ENCODE peak calls at places on chromosomes 4 and X, in six cellular contexts. V is A549, H is HepG2, D is GM12878, X is K562, A is endothelial cell of umbilical vein. P is an unnamed sample.

GRCh38 chr4:38078590-38079381 is 118.6 kb downstream of the PTTG2 start:
- DNase-seq in V (no peak), H (peak; percentile 65), D (no peak), X (no peak), A (peak; percentile 81), P (peak; percentile 69)

GRCh38 chr4:120724656-120725055 is 197.9 kb downstream of the PRDM5 start:
- DNase-seq in V (no peak), H (no peak), D (no peak), X (no peak), A (no peak), P (no peak)

GRCh38 chr4:44221407-44221806 is 227.2 kb downstream of the KCTD8 start:
- DNase-seq in V (no peak), H (no peak), D (no peak), X (no peak), A (no peak), P (no peak)

GRCh38 chrX:24034485-24034884 is 7.5 kb upstream of the KLHL15 start:
- DNase-seq in V (no peak), H (no peak), D (no peak), X (no peak), A (no peak), P (no peak)

GRCh38 chrX:153459976-153460375 is 10.4 kb downstream of the HAUS7 start:
- DNase-seq in V (no peak), H (peak; percentile 23), D (no peak), X (no peak), A (peak; percentile 71), P (no peak)

GRCh38 chr4:185713731-185714130 is 98.3 kb downstream of the SORBS2 start:
- DNase-seq in V (no peak), H (peak; percentile 88), D (no peak), X (no peak), A (no peak), P (no peak)

GRCh38 chrX:26822448-26822847 is 606.5 kb downstream of the MAGEB5 start:
- DNase-seq in V (no peak), H (no peak), D (no peak), X (no peak), A (no peak), P (no peak)

GRCh38 chrX:38312436-38312835 is 14.9 kb downstream of the RPGR start:
- DNase-seq in V (no peak), H (no peak), D (no peak), X (no peak), A (peak; percentile 65), P (peak; percentile 75)

GRCh38 chrX:134551365-134552095 is 91.6 kb downstream of the HPRT1 start:
- DNase-seq in V (no peak), H (no peak), D (no peak), X (no peak), A (peak; percentile 42), P (peak; percentile 34)

GRCh38 chr4:25531272-25531671 is 124.4 kb upstream of the SLC34A2 start:
- DNase-seq in V (no peak), H (no peak), D (no peak), X (no peak), A (no peak), P (no peak)

DNA sequence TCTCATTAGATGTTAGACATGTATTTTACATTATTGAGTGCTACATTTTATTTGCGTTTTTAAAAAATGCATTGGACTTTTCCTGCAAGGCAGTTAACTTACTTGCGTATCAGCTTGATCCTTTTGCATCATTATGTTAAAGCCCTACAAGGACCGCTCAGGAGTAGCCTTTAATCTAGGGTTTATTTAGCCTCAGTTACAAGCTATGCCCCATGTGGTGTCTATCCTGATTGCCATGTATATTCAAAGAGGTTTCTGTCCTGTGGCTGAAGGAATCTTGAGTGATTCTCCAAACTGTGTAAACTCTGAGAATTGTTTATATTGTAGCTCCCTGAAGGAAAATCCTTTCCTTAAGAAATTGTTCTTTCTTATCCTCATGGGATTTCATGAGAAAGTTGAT is 821.8 kb upstream of the AGA start:
- DNase-seq in V (no peak), H (no peak), D (no peak), X (no peak), A (no peak), P (no peak)
- TF ChIP-seq MYC in V (no peak), H (no peak), D (no peak), X (no peak), A (no peak), P (no peak)

GRCh38 chr4:7910721-7911015 is 29.0 kb downstream of the AFAP1 start:
- DNase-seq in V (no peak), H (no peak), D (no peak), X (no peak), A (no peak), P (no peak)

GRCh38 chr4:7911044-7911578 is 28.6 kb downstream of the AFAP1 start:
- DNase-seq in V (no peak), H (no peak), D (no peak), X (no peak), A (no peak), P (no peak)

GRCh38 chr4:7909463-7909862 is 30.2 kb downstream of the AFAP1 start:
- DNase-seq in V (no peak), H (peak; percentile 69), D (no peak), X (no peak), A (no peak), P (no peak)

GRCh38 chr4:7908668-7909067 is 31.0 kb downstream of the AFAP1 start:
- DNase-seq in V (no peak), H (no peak), D (no peak), X (no peak), A (no peak), P (no peak)

GRCh38 chr4:7909966-7910720 is 29.5 kb downstream of the AFAP1 start:
- DNase-seq in V (no peak), H (no peak), D (no peak), X (no peak), A (no peak), P (no peak)
- TF ChIP-seq MYC in V (no peak), H (no peak), D (no peak), X (no peak), A (no peak), P (no peak)

GRCh38 chr4:153318696-153319320 is 25.7 kb upstream of the MND1 start:
- DNase-seq in V (peak; percentile 40), H (peak; percentile 40), D (no peak), X (peak; percentile 22), A (peak; percentile 62), P (peak; percentile 57)
- TF ChIP-seq MYC in V (no peak), H (no peak), D (no peak), X (no peak), A (no peak), P (no peak)

DNA sequence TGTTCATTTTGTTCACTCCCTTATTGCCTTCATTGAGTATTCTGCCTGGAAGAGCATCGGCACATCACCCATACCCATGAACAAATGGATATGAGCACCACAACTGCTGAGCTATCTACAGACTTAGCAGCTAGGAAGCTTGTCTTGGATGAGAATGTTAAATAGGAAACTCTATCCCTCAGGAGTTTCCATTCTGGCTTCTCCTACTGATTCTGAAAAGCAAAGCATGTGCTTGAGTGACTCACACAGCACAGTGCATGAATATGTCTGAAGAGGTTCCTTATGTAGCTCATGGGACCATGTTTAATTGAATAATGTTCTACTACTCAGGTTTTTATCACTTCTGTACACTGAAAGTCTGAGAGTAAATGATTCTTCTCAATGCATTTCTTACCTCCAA is 57.3 kb upstream of the MXRA5 start:
- DNase-seq in V (no peak), H (no peak), D (no peak), X (no peak), A (no peak), P (no peak)
- TF ChIP-seq MYC in V (no peak), H (no peak), D (no peak), X (no peak), A (no peak), P (no peak)

GRCh38 chr4:36823199-36823967 is 421.2 kb upstream of the NWD2 start:
- DNase-seq in V (no peak), H (no peak), D (peak; percentile 11), X (no peak), A (no peak), P (no peak)

GRCh38 chr4:36824682-36825081 is 419.9 kb upstream of the NWD2 start:
- DNase-seq in V (no peak), H (no peak), D (no peak), X (peak; percentile 8), A (no peak), P (peak; percentile 12)
- TF ChIP-seq MYC in V (no peak), H (no peak), D (no peak), X (no peak), A (no peak), P (no peak)

GRCh38 chr4:24472514-24473308 is 111.6 kb downstream of the DHX15 start:
- DNase-seq in V (peak; percentile 71), H (peak; percentile 50), D (no peak), X (peak; percentile 79), A (peak; percentile 63), P (peak; percentile 54)

GRCh38 chr4:24475756-24476155 is 108.6 kb downstream of the DHX15 start:
- DNase-seq in V (no peak), H (no peak), D (no peak), X (no peak), A (no peak), P (no peak)

GRCh38 chr4:24471623-24472510 is 112.5 kb downstream of the DHX15 start:
- DNase-seq in V (no peak), H (no peak), D (no peak), X (no peak), A (no peak), P (no peak)

GRCh38 chr4:24470681-24471622 is 113.4 kb downstream of the DHX15 start:
- DNase-seq in V (no peak), H (no peak), D (no peak), X (no peak), A (peak; percentile 52), P (peak; percentile 23)

GRCh38 chr4:24473309-24473721 is 111.0 kb downstream of the DHX15 start:
- DNase-seq in V (no peak), H (no peak), D (no peak), X (no peak), A (no peak), P (peak; percentile 51)
- TF ChIP-seq MYC in V (no peak), H (no peak), D (no peak), X (no peak), A (no peak), P (no peak)

GRCh38 chrX:56813318-56813837 is 84.3 kb downstream of the NBDY start:
- DNase-seq in V (no peak), H (no peak), D (no peak), X (no peak), A (peak; percentile 57), P (peak; percentile 86)
- TF ChIP-seq MYC in V (no peak), H (no peak), D (no peak), X (no peak), A (no peak), P (peak; percentile 17)

DNA sequence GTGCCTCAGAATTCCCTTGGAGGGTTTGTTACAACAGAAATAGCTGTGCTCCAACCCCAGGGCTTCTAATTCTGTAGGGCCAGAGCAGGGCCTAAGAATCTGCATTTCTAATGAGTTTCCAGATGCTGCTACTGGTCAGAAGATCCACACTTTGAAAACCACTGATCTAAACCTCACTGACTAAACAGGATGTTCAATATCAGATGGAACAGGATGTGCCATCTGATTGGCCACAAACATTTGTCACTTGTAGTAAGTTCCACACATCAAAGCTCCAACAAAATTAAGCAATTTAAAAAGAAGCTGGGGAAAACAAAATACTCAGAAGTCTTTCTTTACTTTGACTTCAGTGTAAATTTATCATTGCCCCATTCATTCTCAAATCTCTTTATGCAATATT is 14.3 kb downstream of the CASK start:
- DNase-seq in V (no peak), H (no peak), D (no peak), X (no peak), A (no peak), P (no peak)
- TF ChIP-seq MYC in V (no peak), H (no peak), D (no peak), X (no peak), A (no peak), P (no peak)

P was measured in NB4.